ENCODE peak calls at places on chromosomes 2 and 18, in seven cellular contexts. One of them, this sample, is unnamed.

GRCh38 chr2:128628206-128628605 is 309.5 kb upstream of the HS6ST1 start:
- DNase-seq in ovary: no peak
- DNase-seq in right cardiac atrium: no peak
- DNase-seq in pancreas: no peak
- DNase-seq in A549: no peak
- DNase-seq in GM23248: no peak
- DNase-seq in upper lobe of left lung: no peak
- DNase-seq in this sample: no peak

GRCh38 chr2:235859651-235860050 is 308.5 kb downstream of the GBX2 start:
- DNase-seq in A549: no peak
- DNase-seq in pancreas: no peak
- DNase-seq in right cardiac atrium: peak; percentile 38
- DNase-seq in GM23248: no peak
- DNase-seq in upper lobe of left lung: no peak
- DNase-seq in ovary: peak; percentile 53
- DNase-seq in this sample: peak; percentile 66

GRCh38 chr2:48545244-48545643 is 15.3 kb downstream of the STON1 start:
- DNase-seq in pancreas: no peak
- DNase-seq in GM23248: peak; percentile 20
- DNase-seq in A549: no peak
- DNase-seq in ovary: no peak
- DNase-seq in upper lobe of left lung: peak; percentile 61
- DNase-seq in right cardiac atrium: no peak
- DNase-seq in this sample: no peak

GRCh38 chr2:8036366-8036765 is 645.5 kb upstream of the ID2 start:
- DNase-seq in right cardiac atrium: no peak
- DNase-seq in upper lobe of left lung: no peak
- DNase-seq in ovary: no peak
- DNase-seq in A549: no peak
- DNase-seq in GM23248: peak; percentile 24
- DNase-seq in pancreas: no peak
- DNase-seq in this sample: no peak

GRCh38 chr2:122884889-122885288 is 1129.4 kb downstream of the TSN start:
- DNase-seq in GM23248: no peak
- DNase-seq in pancreas: no peak
- DNase-seq in A549: no peak
- DNase-seq in right cardiac atrium: no peak
- DNase-seq in ovary: no peak
- DNase-seq in upper lobe of left lung: no peak
- DNase-seq in this sample: no peak

GRCh38 chr2:44005831-44006230 is 10.0 kb upstream of the LRPPRC start:
- DNase-seq in ovary: no peak
- DNase-seq in right cardiac atrium: no peak
- DNase-seq in upper lobe of left lung: no peak
- DNase-seq in pancreas: no peak
- DNase-seq in A549: no peak
- DNase-seq in GM23248: peak; percentile 62
- DNase-seq in this sample: no peak

GRCh38 chr2:97765933-97766332 is 52.6 kb downstream of the ZAP70 start:
- DNase-seq in pancreas: no peak
- DNase-seq in A549: no peak
- DNase-seq in right cardiac atrium: no peak
- DNase-seq in upper lobe of left lung: no peak
- DNase-seq in ovary: no peak
- DNase-seq in GM23248: no peak
- DNase-seq in this sample: no peak

GRCh38 chr2:114010001-114010400 is 120.1 kb downstream of the ACTR3 start:
- DNase-seq in pancreas: no peak
- DNase-seq in right cardiac atrium: no peak
- DNase-seq in ovary: no peak
- DNase-seq in GM23248: peak; percentile 17
- DNase-seq in A549: no peak
- DNase-seq in upper lobe of left lung: no peak
- DNase-seq in this sample: no peak

GRCh38 chr2:11097038-11097720 is 58.1 kb upstream of the SLC66A3 start:
- DNase-seq in ovary: no peak
- DNase-seq in A549: peak; percentile 39
- DNase-seq in GM23248: peak; percentile 79
- DNase-seq in right cardiac atrium: no peak
- DNase-seq in upper lobe of left lung: no peak
- DNase-seq in pancreas: no peak
- DNase-seq in this sample: no peak

GRCh38 chr2:108968619-108969018 is 20.4 kb downstream of the EDAR start:
- DNase-seq in A549: no peak
- DNase-seq in pancreas: no peak
- DNase-seq in ovary: no peak
- DNase-seq in GM23248: no peak
- DNase-seq in right cardiac atrium: no peak
- DNase-seq in upper lobe of left lung: no peak
- DNase-seq in this sample: no peak

GRCh38 chr2:224807153-224807964 is 91.2 kb upstream of the CCDC195 start:
- DNase-seq in pancreas: no peak
- DNase-seq in upper lobe of left lung: no peak
- DNase-seq in A549: peak; percentile 7
- DNase-seq in GM23248: no peak
- DNase-seq in right cardiac atrium: no peak
- DNase-seq in ovary: no peak
- DNase-seq in this sample: no peak

GRCh38 chr2:113103958-113104627 is 23.3 kb upstream of the IL1RN start:
- DNase-seq in upper lobe of left lung: no peak
- DNase-seq in GM23248: peak; percentile 66
- DNase-seq in ovary: no peak
- DNase-seq in A549: no peak
- DNase-seq in pancreas: no peak
- DNase-seq in right cardiac atrium: no peak
- DNase-seq in this sample: no peak

GRCh38 chr2:140454717-140455116 is 1674.5 kb upstream of the NXPH2 start:
- DNase-seq in A549: peak; percentile 30
- DNase-seq in right cardiac atrium: no peak
- DNase-seq in ovary: no peak
- DNase-seq in upper lobe of left lung: no peak
- DNase-seq in GM23248: peak; percentile 88
- DNase-seq in pancreas: no peak
- DNase-seq in this sample: no peak

GRCh38 chr18:69948919-69949537 is 1.4 kb upstream of the CD226 start:
- DNase-seq in ovary: peak; percentile 58
- DNase-seq in pancreas: no peak
- DNase-seq in A549: no peak
- DNase-seq in upper lobe of left lung: no peak
- DNase-seq in GM23248: no peak
- DNase-seq in right cardiac atrium: peak; percentile 48
- DNase-seq in this sample: peak; percentile 83

GRCh38 chr2:235660484-235661081 is 166.7 kb downstream of the AGAP1 start:
- DNase-seq in A549: no peak
- DNase-seq in upper lobe of left lung: no peak
- DNase-seq in pancreas: no peak
- DNase-seq in ovary: no peak
- DNase-seq in right cardiac atrium: no peak
- DNase-seq in GM23248: peak; percentile 32
- DNase-seq in this sample: no peak

GRCh38 chr2:231036131-231036530 is 1.2 kb upstream of the C2orf72 start:
- DNase-seq in ovary: no peak
- DNase-seq in upper lobe of left lung: no peak
- DNase-seq in GM23248: no peak
- DNase-seq in A549: no peak
- DNase-seq in pancreas: no peak
- DNase-seq in right cardiac atrium: no peak
- DNase-seq in this sample: no peak
- H3K9me3 ChIP-seq in ovary: no peaks in the 10 kb centered on the region
- H3K9me3 ChIP-seq in upper lobe of left lung: no peaks in the 10 kb centered on the region
- H3K9me3 ChIP-seq in GM23248: no peaks in the 10 kb centered on the region
- H3K9me3 ChIP-seq in A549: no peaks in the 10 kb centered on the region
- H3K9me3 ChIP-seq in pancreas: no peaks in the 10 kb centered on the region
- H3K9me3 ChIP-seq in right cardiac atrium: no peaks in the 10 kb centered on the region
- H3K9me3 ChIP-seq in this sample: no peaks in the 10 kb centered on the region

GRCh38 chr2:217933326-217933993 is 69.3 kb downstream of the TNS1 start:
- DNase-seq in ovary: no peak
- DNase-seq in right cardiac atrium: peak; percentile 63
- DNase-seq in A549: no peak
- DNase-seq in upper lobe of left lung: no peak
- DNase-seq in pancreas: peak; percentile 18
- DNase-seq in GM23248: no peak
- DNase-seq in this sample: no peak
- H3K4me3 ChIP-seq in ovary: no peak overlapping the region
- H3K4me3 ChIP-seq in right cardiac atrium: no peak overlapping the region
- H3K4me3 ChIP-seq in A549: no peak overlapping the region
- H3K4me3 ChIP-seq in upper lobe of left lung: peak overlapping the region; percentile 74
- H3K4me3 ChIP-seq in pancreas: no peak overlapping the region
- H3K4me3 ChIP-seq in GM23248: peak overlapping the region; percentile 5
- H3K4me3 ChIP-seq in this sample: peak overlapping the region; percentile 22

DNA sequence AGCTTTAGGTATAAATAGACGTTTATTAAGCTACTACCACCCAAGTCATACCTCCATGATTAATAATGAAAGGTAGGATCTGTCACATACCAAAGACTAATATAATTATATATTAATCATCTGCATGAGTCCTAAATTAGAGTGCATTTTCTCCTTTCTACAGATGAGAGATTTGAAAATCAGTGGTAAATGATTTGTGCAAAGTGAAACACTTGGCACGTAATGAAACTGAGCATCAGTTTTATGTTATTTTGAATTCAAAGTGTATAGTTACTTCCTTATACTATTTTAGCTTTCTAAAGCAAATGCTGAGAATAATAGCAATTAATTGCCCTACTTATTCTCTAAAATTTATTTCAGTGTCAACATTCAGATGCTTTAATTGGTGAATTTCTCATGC is 615.3 kb downstream of the TRIB2 start:
- DNase-seq in upper lobe of left lung: no peak
- DNase-seq in ovary: no peak
- DNase-seq in right cardiac atrium: no peak
- DNase-seq in GM23248: no peak
- DNase-seq in pancreas: no peak
- DNase-seq in A549: no peak
- DNase-seq in this sample: no peak
- H3K9me3 ChIP-seq in upper lobe of left lung: no peaks in the 10 kb centered on the region
- H3K9me3 ChIP-seq in ovary: no peaks in the 10 kb centered on the region
- H3K9me3 ChIP-seq in right cardiac atrium: no peaks in the 10 kb centered on the region
- H3K9me3 ChIP-seq in GM23248: no peaks in the 10 kb centered on the region
- H3K9me3 ChIP-seq in pancreas: no peaks in the 10 kb centered on the region
- H3K9me3 ChIP-seq in A549: peaks cover 31% of the 10 kb centered on the region
- H3K9me3 ChIP-seq in this sample: no peaks in the 10 kb centered on the region

DNA sequence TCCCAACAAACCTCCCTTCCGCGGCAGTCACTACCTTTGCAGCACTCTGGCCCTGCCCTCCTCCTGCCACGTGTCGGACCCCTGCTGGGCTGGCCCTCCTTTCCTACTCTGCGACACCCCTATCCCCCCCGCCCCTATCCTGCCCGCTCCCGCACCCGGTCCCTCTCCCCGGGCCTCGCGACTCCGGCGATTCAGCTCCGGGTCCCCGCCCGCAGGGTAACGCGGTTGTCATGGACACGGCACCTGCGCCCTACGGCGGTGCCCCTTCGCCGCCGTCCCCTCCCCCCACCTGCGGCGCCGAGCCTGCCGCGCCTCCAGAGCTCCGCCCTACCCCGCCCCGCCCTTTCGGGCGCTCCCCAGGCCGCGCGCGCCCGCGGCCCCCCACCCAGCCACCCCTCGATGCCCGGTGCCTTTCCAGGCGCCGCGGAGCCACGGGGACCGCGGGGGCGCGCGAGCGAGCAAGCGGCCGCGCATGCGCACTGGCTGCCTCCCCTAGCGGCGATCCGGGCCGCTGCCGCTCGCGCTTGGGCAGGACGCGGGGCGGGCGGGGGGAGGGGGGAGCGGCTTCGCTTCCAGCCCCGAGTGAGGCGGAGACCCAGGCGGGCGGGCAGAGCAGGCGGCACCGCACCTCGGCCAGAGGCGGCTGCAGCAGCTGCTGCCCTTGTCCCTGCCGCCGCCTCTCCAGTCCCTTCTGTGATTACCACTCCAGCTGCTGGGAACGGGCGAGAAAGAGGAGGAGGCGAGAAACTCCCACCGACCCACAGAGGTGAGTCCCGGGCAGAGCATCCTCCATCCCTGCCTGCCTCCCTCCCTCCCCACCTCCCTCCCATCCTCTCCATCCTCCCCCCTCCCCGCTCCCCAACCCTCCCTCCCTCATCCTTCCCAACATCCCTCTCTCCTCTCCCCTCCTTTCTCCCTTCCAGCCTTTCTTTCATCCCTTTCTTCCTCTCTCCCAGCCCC is at the start of gene CTNNA2:
- DNase-seq in A549: peak; percentile 62
- DNase-seq in pancreas: peak; percentile 74
- DNase-seq in upper lobe of left lung: peak; percentile 91
- DNase-seq in ovary: peak; percentile 42
- DNase-seq in right cardiac atrium: peak; percentile 16
- DNase-seq in GM23248: peak; percentile 24
- DNase-seq in this sample: no peak
- H3K4me3 ChIP-seq in A549: peak within 1 kb of the TSS; percentile 48
- H3K4me3 ChIP-seq in pancreas: peak within 1 kb of the TSS; percentile 48
- H3K4me3 ChIP-seq in upper lobe of left lung: peak within 1 kb of the TSS; percentile 54
- H3K4me3 ChIP-seq in ovary: peak within 1 kb of the TSS; percentile 13
- H3K4me3 ChIP-seq in right cardiac atrium: peak within 1 kb of the TSS; percentile 76
- H3K4me3 ChIP-seq in GM23248: no peak within 1 kb of the TSS
- H3K4me3 ChIP-seq in this sample: peak within 1 kb of the TSS; percentile 48

GRCh38 chr2:150171065-150171548 is 316.4 kb downstream of the RND3 start:
- DNase-seq in ovary: no peak
- DNase-seq in A549: no peak
- DNase-seq in pancreas: peak; percentile 17
- DNase-seq in GM23248: no peak
- DNase-seq in upper lobe of left lung: peak; percentile 77
- DNase-seq in right cardiac atrium: no peak
- DNase-seq in this sample: no peak
- H3K9me3 ChIP-seq in ovary: no peaks in the 10 kb centered on the region
- H3K9me3 ChIP-seq in A549: no peaks in the 10 kb centered on the region
- H3K9me3 ChIP-seq in pancreas: no peaks in the 10 kb centered on the region
- H3K9me3 ChIP-seq in GM23248: no peaks in the 10 kb centered on the region
- H3K9me3 ChIP-seq in upper lobe of left lung: no peaks in the 10 kb centered on the region
- H3K9me3 ChIP-seq in right cardiac atrium: no peaks in the 10 kb centered on the region
- H3K9me3 ChIP-seq in this sample: no peaks in the 10 kb centered on the region

DNA sequence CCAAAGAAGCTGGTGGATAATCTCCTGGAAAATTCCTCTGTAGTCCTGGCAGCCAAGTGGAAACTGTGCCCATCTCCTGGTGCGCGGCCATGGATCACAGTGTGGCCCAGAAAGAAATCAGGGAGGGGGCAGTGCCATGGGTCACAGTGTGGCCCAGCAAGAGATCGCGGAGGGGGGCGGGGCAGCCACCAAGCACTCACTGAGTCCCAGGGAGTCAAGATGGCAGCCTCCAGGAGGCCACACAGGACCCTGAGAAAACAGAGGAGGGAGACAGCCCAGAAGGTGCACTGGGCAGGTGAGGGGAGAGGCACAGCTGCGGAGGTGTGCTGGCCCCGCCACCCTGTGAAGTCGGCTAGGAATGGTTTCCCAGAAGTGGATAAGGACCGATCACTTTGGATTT is 8.1 kb upstream of the ATP6V1B1 start:
- DNase-seq in GM23248: no peak
- DNase-seq in upper lobe of left lung: peak; percentile 46
- DNase-seq in right cardiac atrium: no peak
- DNase-seq in A549: no peak
- DNase-seq in pancreas: no peak
- DNase-seq in ovary: no peak
- DNase-seq in this sample: no peak
- H3K4me3 ChIP-seq in GM23248: no peak overlapping the region
- H3K4me3 ChIP-seq in upper lobe of left lung: no peak overlapping the region
- H3K4me3 ChIP-seq in right cardiac atrium: no peak overlapping the region
- H3K4me3 ChIP-seq in A549: no peak overlapping the region
- H3K4me3 ChIP-seq in pancreas: no peak overlapping the region
- H3K4me3 ChIP-seq in ovary: no peak overlapping the region
- H3K4me3 ChIP-seq in this sample: no peak overlapping the region

This sample was measured in right atrium auricular region.